ENCODE peak calls at places on chromosomes 13 and 19, in six cellular contexts. Q, U, R, H, S and W are unnamed samples.

GRCh38 chr13:113728571-113729054 is 30.4 kb upstream of the TMEM255B start:
- DNase-seq in Q (no peak), U (no peak), R (no peak), H (no peak), S (no peak), W (no peak)

GRCh38 chr19:31152906-31153305 is 196.3 kb downstream of the TSHZ3 start:
- DNase-seq in Q (peak), U (peak), R (no peak), H (no peak), S (no peak), W (no peak)

GRCh38 chr13:32408999-32409313 is 19.0 kb downstream of the N4BP2L1 start:
- DNase-seq in Q (no peak), U (no peak), R (no peak), H (no peak), S (no peak), W (no peak)

GRCh38 chr13:31781064-31781463 is 41.7 kb downstream of the RXFP2 start:
- DNase-seq in Q (peak), U (no peak), R (no peak), H (no peak), S (no peak), W (no peak)

GRCh38 chr13:25662516-25662915 is 290.7 kb downstream of the ATP8A2 start:
- DNase-seq in Q (no peak), U (no peak), R (no peak), H (no peak), S (no peak), W (no peak)

GRCh38 chr13:55244991-55245644 is 1895.6 kb upstream of the PRR20A start:
- DNase-seq in Q (no peak), U (no peak), R (no peak), H (no peak), S (no peak), W (no peak)

GRCh38 chr13:65966991-65967451 is 1263.1 kb downstream of the PCDH9 start:
- DNase-seq in Q (peak), U (peak), R (peak), H (peak), S (no peak), W (no peak)

GRCh38 chr13:48493851-48494250 is 39.0 kb downstream of the RCBTB2 start:
- DNase-seq in Q (peak), U (peak), R (no peak), H (peak), S (no peak), W (no peak)

GRCh38 chr19:4816388-4817165 is 14.9 kb downstream of the TICAM1 start:
- DNase-seq in Q (no peak), U (no peak), R (no peak), H (no peak), S (no peak), W (no peak)

GRCh38 chr13:51848674-51849073 is 3.7 kb upstream of the TMEM272 start:
- DNase-seq in Q (peak), U (peak), R (no peak), H (no peak), S (no peak), W (no peak)

GRCh38 chr13:108816381-108816780 is 187.0 kb downstream of the MYO16 start:
- DNase-seq in Q (no peak), U (peak), R (no peak), H (peak), S (no peak), W (no peak)

GRCh38 chr13:74450525-74450845 is 316.3 kb upstream of the KLF12 start:
- DNase-seq in Q (no peak), U (no peak), R (no peak), H (no peak), S (no peak), W (no peak)

GRCh38 chr19:49851456-49852259 is 699 bp downstream of the PTOV1 start:
- DNase-seq in Q (peak), U (peak), R (no peak), H (no peak), S (no peak), W (peak)